ENCODE peak calls at places on chromosomes 7 and 10, in six cellular contexts. N is A549, D is HepG2, O is SK-N-SH, Q is HCT116, H is Panc1. M is an unnamed sample. For H3K4me1, the result is how much of the 10 kb centered on the place peaks cover.

GRCh38 chr10:49613160-49613881 is 516 bp upstream of the CHAT start:
- DNase-seq in N (no peak), D (no peak), O (no peak), Q (no peak), H (no peak), M (peak)

GRCh38 chr7:1123721-1124120 is 35.8 kb downstream of the GPER1 start:
- DNase-seq in H (no peak), D (peak), Q (no peak), O (peak), N (peak), M (peak)

GRCh38 chr10:33008499-33009243 is 50.6 kb upstream of the ITGB1 start:
- DNase-seq in H (peak), N (no peak), Q (peak), O (peak), D (peak), M (peak)

GRCh38 chr10:3935141-3935540 is 150.1 kb upstream of the KLF6 start:
- DNase-seq in N (no peak), Q (no peak), D (no peak), O (no peak), H (no peak), M (no peak)

GRCh38 chr10:102652170-102652926 is 8.1 kb downstream of the TRIM8 start:
- DNase-seq in O (no peak), H (no peak), D (no peak), N (no peak), Q (no peak), M (no peak)

GRCh38 chr7:132161231-132161915 is 414.9 kb downstream of the PLXNA4 start:
- DNase-seq in H (no peak), N (no peak), Q (no peak), O (peak), D (no peak), M (no peak)

GRCh38 chr7:12802070-12802469 is 114.6 kb downstream of the ARL4A start:
- DNase-seq in N (no peak), D (no peak), O (no peak), Q (peak), H (no peak), M (no peak)

GRCh38 chr10:110783509-110784103 is 88.1 kb upstream of the PDCD4 start:
- DNase-seq in O (no peak), Q (no peak), N (no peak), H (no peak), D (no peak), M (no peak)

GRCh38 chr7:42057331-42057730 is 179.7 kb downstream of the GLI3 start:
- DNase-seq in H (no peak), D (no peak), O (no peak), Q (no peak), N (no peak), M (no peak)

GRCh38 chr7:158547817-158548216 is 39.8 kb downstream of the PTPRN2 start:
- DNase-seq in D (no peak), N (no peak), O (no peak), H (no peak), Q (no peak), M (no peak)

GRCh38 chr7:38222481-38223096 is 44.5 kb downstream of the STARD3NL start:
- DNase-seq in O (peak), H (peak), N (peak), D (peak), Q (peak), M (peak)

GRCh38 chr7:3300221-3300650 is 816 bp upstream of the SDK1 start:
- DNase-seq in D (peak), H (no peak), O (peak), N (no peak), Q (no peak), M (peak)

GRCh38 chr10:12445701-12446334 is 96.5 kb downstream of the CAMK1D start:
- DNase-seq in N (no peak), H (no peak), O (no peak), D (no peak), Q (no peak), M (no peak)

GRCh38 chr10:52447931-52448353 is 133.9 kb downstream of the DKK1 start:
- DNase-seq in N (no peak), Q (no peak), O (no peak), H (no peak), D (no peak), M (no peak)

GRCh38 chr7:41148521-41148951 is 554.4 kb downstream of the INHBA start:
- DNase-seq in N (no peak), D (no peak), Q (peak), H (peak), O (no peak), M (no peak)

GRCh38 chr10:76456190-76456589 is 1024.8 kb downstream of the LRMDA start:
- DNase-seq in N (no peak), D (no peak), H (no peak), Q (no peak), O (no peak), M (no peak)

GRCh38 chr10:62083868-62084267 is 182.4 kb downstream of the ARID5B start:
- DNase-seq in O (peak), N (no peak), D (no peak), H (no peak), Q (no peak), M (no peak)

GRCh38 chr10:93488956-93489528 is 6.9 kb upstream of the MYOF start:
- DNase-seq in D (no peak), H (no peak), Q (no peak), O (no peak), N (no peak), M (peak)

GRCh38 chr10:43318978-43319965 is 52.2 kb upstream of the FXYD4 start:
- DNase-seq in O (no peak), H (no peak), N (no peak), D (no peak), Q (no peak), M (peak)

GRCh38 chr10:131757285-131758058 is 143.3 kb upstream of the PPP2R2D start:
- DNase-seq in N (no peak), Q (no peak), H (no peak), D (peak), O (no peak), M (no peak)

GRCh38 chr10:49666054-49666453 is 13.4 kb upstream of the C10orf53 start:
- DNase-seq in H (no peak), N (no peak), Q (no peak), O (no peak), D (no peak), M (no peak)

GRCh38 chr10:127694580-127695193 is 42.3 kb upstream of the FOXI2 start:
- DNase-seq in N (peak), D (peak), Q (peak), O (peak), H (no peak), M (peak)

GRCh38 chr10:84352251-84352842 is 24.0 kb downstream of the CCSER2 start:
- DNase-seq in O (peak), D (peak), H (no peak), Q (peak), N (peak), M (peak)

GRCh38 chr7:135197906-135198655 is 13.2 kb downstream of the WDR91 start:
- DNase-seq in O (no peak), Q (no peak), N (no peak), H (no peak), D (no peak), M (no peak)

GRCh38 chr7:51606601-51607154 is 290.1 kb upstream of the COBL start:
- DNase-seq in O (no peak), Q (peak), D (no peak), N (no peak), H (peak), M (no peak)

GRCh38 chr10:8183241-8183704 is 128.8 kb downstream of the GATA3 start:
- DNase-seq in O (no peak), H (no peak), Q (no peak), N (no peak), D (no peak), M (no peak)

GRCh38 chr10:35219906-35220890 is 93.6 kb downstream of the CREM start:
- DNase-seq in H (no peak), D (peak), Q (no peak), O (no peak), N (no peak), M (no peak)

GRCh38 chr7:23598321-23598720 is 1.1 kb downstream of the CCDC126 start:
- DNase-seq in O (no peak), H (no peak), N (no peak), D (peak), Q (peak), M (peak)

GRCh38 chr7:155254018-155254417 is 43.7 kb upstream of the INSIG1 start:
- DNase-seq in O (no peak), N (no peak), Q (no peak), H (no peak), D (no peak), M (no peak)

GRCh38 chr10:88735661-88736060 is 24.2 kb upstream of the LIPN start:
- DNase-seq in D (no peak), N (no peak), O (no peak), Q (no peak), H (no peak), M (no peak)

GRCh38 chr10:22723343-22723779 is 9.0 kb upstream of the PIP4K2A start:
- DNase-seq in O (no peak), H (no peak), Q (no peak), N (no peak), D (no peak), M (no peak)

GRCh38 chr7:104848386-104848990 is 165.5 kb upstream of the KMT2E start:
- DNase-seq in N (peak), O (peak), H (peak), D (peak), Q (peak), M (peak)

GRCh38 chr7:108413782-108414492 is 42.3 kb downstream of the NRCAM start:
- DNase-seq in O (no peak), N (peak), Q (no peak), H (no peak), D (no peak), M (peak)

GRCh38 chr7:22124906-22125305 is 179.2 kb upstream of the CDCA7L start:
- DNase-seq in D (no peak), Q (no peak), H (no peak), O (no peak), N (no peak), M (no peak)

DNA sequence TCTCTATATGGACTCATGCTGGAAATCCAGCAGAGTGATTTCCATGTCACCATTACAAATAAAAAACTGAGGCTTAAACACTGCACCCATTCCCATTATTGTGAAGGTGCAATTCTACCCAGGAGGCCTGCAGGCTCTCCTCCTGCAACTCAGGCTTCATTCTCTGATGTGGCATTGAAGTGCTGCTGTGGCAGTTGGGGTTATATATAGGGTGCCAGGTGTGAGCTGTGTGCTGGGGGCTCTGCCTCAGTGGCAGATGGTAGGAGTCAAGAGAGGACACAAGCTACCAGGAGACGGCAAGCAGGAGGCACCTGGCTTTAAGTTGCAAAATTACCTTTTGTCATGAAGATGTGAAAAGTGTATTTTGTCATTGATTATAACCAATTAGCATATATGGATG is 21.3 kb downstream of the ZNF107 start:
- DNase-seq in H (no peak), Q (no peak), D (no peak), O (no peak), N (no peak), M (no peak)
- H3K4me1 ChIP-seq in H (under half), Q (under half), D (under half), O (under half), N (under half), M (under half)

GRCh38 chr7:101614098-101614938 is 14.8 kb downstream of the MYL10 start:
- DNase-seq in O (no peak), H (no peak), Q (no peak), D (no peak), N (no peak), M (no peak)
- TF ChIP-seq REST in O (no peak), H (no peak), Q (no peak), D (no peak), N (no peak), M (no peak)

DNA sequence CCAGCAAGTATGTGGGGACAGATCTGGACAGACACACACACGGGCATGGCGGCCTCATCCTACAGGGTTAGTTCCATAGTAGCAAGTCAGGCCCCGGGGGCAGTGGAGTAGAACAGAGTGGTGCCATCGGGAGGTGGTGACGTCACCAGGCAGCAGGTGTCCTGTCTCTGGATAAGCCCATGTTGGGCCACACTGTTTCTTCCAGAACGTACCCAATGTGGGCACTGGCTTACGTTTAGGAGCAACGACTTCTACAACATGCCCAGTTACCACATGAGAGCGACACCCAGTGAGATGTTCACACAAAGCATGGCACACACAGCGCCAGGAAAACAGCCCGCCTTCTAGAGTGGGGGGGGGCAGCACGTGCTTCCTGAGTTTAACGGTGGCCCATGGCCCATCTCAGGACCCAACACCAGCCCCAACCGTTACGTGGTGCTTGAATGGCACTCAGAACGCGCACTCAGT is 67.8 kb downstream of the CTBP2 start:
- DNase-seq in H (no peak), D (no peak), N (no peak), Q (no peak), O (no peak), M (no peak)
- H3K4me1 ChIP-seq in H (under half), D (under half), N (under half), Q (under half), O (under half), M (half or more)

DNA sequence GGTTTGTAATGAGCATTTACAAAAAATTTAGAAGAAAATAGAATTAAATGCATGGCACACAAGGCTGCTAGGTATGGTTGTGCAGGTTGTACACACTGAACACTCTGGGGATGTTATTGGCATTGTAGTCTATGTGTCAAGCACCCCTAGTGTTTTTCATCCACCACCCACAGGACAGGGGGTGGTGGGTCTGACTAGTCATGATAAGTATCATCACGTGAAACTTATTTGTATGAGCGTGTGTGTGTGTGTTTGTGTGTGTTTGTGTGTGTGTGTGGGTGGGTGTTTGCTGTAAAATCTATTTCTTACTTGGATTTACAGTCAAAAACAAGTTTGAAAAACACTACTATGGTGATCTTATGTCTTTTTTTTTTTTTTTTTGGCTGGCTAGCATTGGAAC is 66.5 kb downstream of the MAP3K8 start:
- DNase-seq in N (no peak), D (no peak), H (no peak), O (no peak), Q (no peak), M (no peak)
- TF ChIP-seq REST in N (no peak), D (no peak), H (no peak), O (no peak), Q (no peak), M (no peak)

DNA sequence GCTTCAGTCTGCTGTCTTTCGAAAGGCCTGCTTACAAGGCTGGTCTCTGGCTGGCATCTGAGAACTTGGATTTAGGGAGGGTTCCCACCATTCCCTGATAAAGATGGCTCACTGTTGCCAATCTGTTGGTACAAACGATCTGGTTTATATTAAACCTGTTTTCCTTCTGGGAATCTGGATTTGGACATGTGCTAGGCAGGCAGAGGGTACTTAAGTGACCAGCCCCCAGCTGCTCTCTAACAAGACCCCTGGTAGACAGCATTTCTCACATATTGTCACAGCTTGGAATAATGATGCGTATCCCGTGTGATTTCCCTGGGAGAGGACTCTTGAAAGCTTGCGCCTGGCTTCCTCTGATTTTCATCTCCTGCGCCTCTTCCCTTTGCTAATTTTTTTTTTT is 21.6 kb downstream of the YWHAG start:
- DNase-seq in Q (no peak), O (peak), H (no peak), N (no peak), D (no peak), M (no peak)
- H3K4me1 ChIP-seq in Q (under half), O (under half), H (under half), N (half or more), D (under half), M (under half)

GRCh38 chr7:151592868-151593486 is 73.3 kb upstream of the RHEB start:
- DNase-seq in D (no peak), N (peak), O (no peak), H (peak), Q (peak), M (no peak)
- TF ChIP-seq REST in D (no peak), N (no peak), O (no peak), H (no peak), Q (no peak), M (no peak)